ENCODE peak calls at places on chromosomes 6 and 20, in six cellular contexts. J is activated T-helper 1 cell treated with anti-CD3 and anti-CD28 coated beads, Interleukin-2, amount 50 U/mL, for 16 hours; B is breast epithelium; S is Panc1; L is adipocyte; M is coronary artery. T is an unnamed sample.

GRCh38 chr6:29834564-29835436 is 7.2 kb downstream of the HLA-G start:
- DNase-seq in B (no peak), S (no peak), M (no peak), L (peak; percentile 67), J (peak; percentile 22), T (no peak)

GRCh38 chr20:31602779-31603441 is 2.2 kb upstream of the ID1 start:
- DNase-seq in B (no peak), S (no peak), M (no peak), J (peak; percentile 36), L (peak; percentile 71), T (peak; percentile 49)

GRCh38 chr20:45998761-45999160 is 9.9 kb upstream of the MMP9 start:
- DNase-seq in S (no peak), J (no peak), M (no peak), B (no peak), L (no peak), T (no peak)

GRCh38 chr20:35297740-35298139 is 5.5 kb upstream of the FAM83C start:
- DNase-seq in J (no peak), L (no peak), M (no peak), S (no peak), B (no peak), T (no peak)

GRCh38 chr20:20630551-20630950 is 81.9 kb downstream of the RALGAPA2 start:
- DNase-seq in B (no peak), M (no peak), S (no peak), J (no peak), L (no peak), T (no peak)

GRCh38 chr20:62840244-62841197 is 21.1 kb downstream of the TCFL5 start:
- DNase-seq in B (no peak), M (no peak), L (no peak), S (no peak), J (no peak), T (no peak)

GRCh38 chr6:7505196-7505699 is 36.2 kb upstream of the DSP start:
- DNase-seq in S (peak; percentile 15), J (no peak), L (peak; percentile 71), M (no peak), B (peak; percentile 59), T (no peak)

GRCh38 chr20:2907519-2907918 is 34.2 kb downstream of the PTPRA start:
- DNase-seq in M (no peak), S (no peak), B (no peak), J (no peak), L (peak; percentile 42), T (no peak)

GRCh38 chr6:150936021-150936555 is 70.6 kb downstream of the MTHFD1L start:
- DNase-seq in M (no peak), B (no peak), L (no peak), S (no peak), J (no peak), T (no peak)

T was measured in T-helper 22 cell.